ENCODE peak calls at places on chromosomes 4 and X, in six cellular contexts. A is pancreas; K is omental fat pad; O is central memory CD8-positive, alpha-beta T cell; H is aorta; F is esophagus mucosa. M is an unnamed sample.

GRCh38 chr4:142687547-142688275 is 158.4 kb downstream of the INPP4B start:
- ATAC-seq in A (no peak), K (no peak), O (no peak), H (no peak), F (no peak), M (peak)

GRCh38 chrX:115591856-115592842 is 31.2 kb downstream of the PLS3 start:
- ATAC-seq in A (peak), K (no peak), O (no peak), H (peak), F (peak), M (no peak)

GRCh38 chrX:48999030-48999429 is 3.0 kb downstream of the GRIPAP1 start:
- ATAC-seq in A (no peak), K (no peak), O (no peak), H (no peak), F (no peak), M (no peak)

GRCh38 chrX:110159865-110160264 is 157.0 kb downstream of the TMEM164 start:
- ATAC-seq in A (no peak), K (no peak), O (no peak), H (no peak), F (no peak), M (no peak)

GRCh38 chrX:15151267-15152196 is 118.4 kb downstream of the ASB9 start:
- ATAC-seq in A (no peak), K (no peak), O (peak), H (no peak), F (no peak), M (peak)

GRCh38 chrX:2577844-2578444 is 77.2 kb upstream of the DHRSX start:
- ATAC-seq in A (no peak), K (no peak), O (no peak), H (no peak), F (no peak), M (no peak)

GRCh38 chr4:105426187-105426897 is 47.5 kb downstream of the PPA2 start:
- ATAC-seq in A (no peak), K (no peak), O (peak), H (no peak), F (no peak), M (no peak)

GRCh38 chrX:133670394-133670793 is 255.1 kb upstream of the GPC4 start:
- ATAC-seq in A (peak), K (peak), O (no peak), H (peak), F (peak), M (no peak)

GRCh38 chr4:142984871-142985585 is 138.9 kb upstream of the INPP4B start:
- ATAC-seq in A (peak), K (no peak), O (no peak), H (no peak), F (no peak), M (no peak)

GRCh38 chrX:38660395-38661179 is 99.2 kb downstream of the TSPAN7 start:
- ATAC-seq in A (peak), K (no peak), O (no peak), H (no peak), F (no peak), M (no peak)

GRCh38 chr4:55075376-55075775 is 50.0 kb downstream of the KDR start:
- ATAC-seq in A (no peak), K (no peak), O (no peak), H (no peak), F (no peak), M (no peak)

GRCh38 chrX:54675762-54676161 is 122.3 kb downstream of the ITIH6 start:
- ATAC-seq in A (no peak), K (no peak), O (no peak), H (no peak), F (no peak), M (no peak)

GRCh38 chrX:45842207-45842900 is 641.7 kb upstream of the DIPK2B start:
- ATAC-seq in A (no peak), K (no peak), O (no peak), H (no peak), F (no peak), M (no peak)

GRCh38 chr4:88756149-88756548 is 58.5 kb upstream of the NAP1L5 start:
- ATAC-seq in A (no peak), K (no peak), O (no peak), H (no peak), F (no peak), M (no peak)

GRCh38 chr4:80154547-80154933 is 42.8 kb upstream of the PRDM8 start:
- ATAC-seq in A (no peak), K (no peak), O (no peak), H (no peak), F (no peak), M (peak)

GRCh38 chr4:135735543-135735942 is 1534.0 kb upstream of the PABPC4L start:
- ATAC-seq in A (no peak), K (no peak), O (no peak), H (no peak), F (no peak), M (no peak)

GRCh38 chr4:16676247-16676646 is 222.2 kb downstream of the LDB2 start:
- ATAC-seq in A (no peak), K (no peak), O (no peak), H (no peak), F (no peak), M (no peak)

GRCh38 chrX:130386408-130386808 is 934 bp upstream of the GPR119 start:
- ATAC-seq in A (no peak), K (no peak), O (no peak), H (no peak), F (no peak), M (no peak)

GRCh38 chr4:24578364-24578763 is 6.0 kb downstream of the DHX15 start:
- ATAC-seq in A (no peak), K (no peak), O (no peak), H (no peak), F (no peak), M (no peak)

GRCh38 chrX:130829526-130830515 is 73.2 kb downstream of the ENOX2 start:
- ATAC-seq in A (no peak), K (no peak), O (no peak), H (no peak), F (peak), M (no peak)

GRCh38 chr4:139301821-139302611 is at the start of gene NDUFC1:
- ATAC-seq in A (peak), K (peak), O (peak), H (peak), F (peak), M (peak)

GRCh38 chrX:23554304-23554703 is 113.0 kb upstream of the PRDX4 start:
- ATAC-seq in A (peak), K (no peak), O (no peak), H (no peak), F (peak), M (no peak)

GRCh38 chr4:168674077-168674747 is 177.4 kb downstream of the PALLD start:
- ATAC-seq in A (peak), K (no peak), O (no peak), H (no peak), F (no peak), M (no peak)

GRCh38 chr4:79576480-79576803 is 168.4 kb upstream of the GK2 start:
- ATAC-seq in A (peak), K (no peak), O (no peak), H (peak), F (peak), M (peak)

GRCh38 chr4:184329235-184330007 is 111.7 kb upstream of the ENPP6 start:
- ATAC-seq in A (peak), K (no peak), O (no peak), H (no peak), F (peak), M (no peak)

GRCh38 chrX:413322-414201 is 26.9 kb upstream of the PPP2R3B start:
- ATAC-seq in A (no peak), K (no peak), O (no peak), H (peak), F (no peak), M (no peak)

GRCh38 chr4:119493419-119493818 is 135.2 kb downstream of the PDE5A start:
- ATAC-seq in A (no peak), K (no peak), O (no peak), H (no peak), F (no peak), M (no peak)

GRCh38 chr4:84159767-84160166 is 339.3 kb downstream of the NKX6-1 start:
- ATAC-seq in A (no peak), K (no peak), O (no peak), H (no peak), F (no peak), M (no peak)

GRCh38 chr4:124936427-124936826 is 223.9 kb upstream of the ANKRD50 start:
- ATAC-seq in A (peak), K (no peak), O (no peak), H (peak), F (peak), M (peak)

GRCh38 chr4:51901363-51901762 is 58.4 kb downstream of the DCUN1D4 start:
- ATAC-seq in A (no peak), K (no peak), O (no peak), H (no peak), F (no peak), M (no peak)

GRCh38 chr4:25703731-25704388 is 48.2 kb downstream of the SLC34A2 start:
- ATAC-seq in A (no peak), K (no peak), O (no peak), H (no peak), F (peak), M (no peak)

GRCh38 chr4:142901166-142901662 is 55.1 kb upstream of the INPP4B start:
- ATAC-seq in A (no peak), K (no peak), O (no peak), H (no peak), F (no peak), M (peak)

GRCh38 chr4:184283659-184284335 is 66.1 kb upstream of the ENPP6 start:
- ATAC-seq in A (no peak), K (no peak), O (no peak), H (no peak), F (no peak), M (peak)

M was measured in stimulated activated memory B cell treated with anti-CD40 and anti-IgM and Interleukin-4, amounts not matched to agents 10 μg/mL and 1 μg/mL and 100 μg/mL, for 72 hours.